ENCODE peak calls at places on chromosomes 16 and 17, in nine cellular contexts. C, L, W, P, H, T, U, V and N are unnamed samples.

GRCh38 chr16:1613728-1614225 is 1.6 kb downstream of the CRAMP1 start:
- DNase-seq in L (no peak), C (peak), T (peak), U (peak), P (no peak), H (no peak), W (peak), V (peak), N (no peak)

GRCh38 chr17:40307691-40308289 is 1.2 kb upstream of the RARA start:
- DNase-seq in T (no peak), V (no peak), P (peak), L (no peak), C (no peak), U (no peak), H (no peak), W (no peak), N (no peak)

GRCh38 chr16:9119795-9120194 is 28.4 kb downstream of the HAPSTR1 start:
- DNase-seq in C (no peak), W (no peak), H (no peak), V (peak), P (no peak), U (peak), L (no peak), T (peak), N (peak)

GRCh38 chr17:82236142-82236971 is 7.5 kb downstream of the SLC16A3 start:
- DNase-seq in P (peak), C (no peak), H (peak), V (peak), L (peak), U (peak), W (peak), T (peak), N (no peak)

GRCh38 chr17:76696763-76697701 is 13.7 kb downstream of the MXRA7 start:
- DNase-seq in C (no peak), P (no peak), W (no peak), H (no peak), L (no peak), U (no peak), V (no peak), T (peak), N (no peak)

GRCh38 chr17:45852535-45853297 is 8.0 kb downstream of the SPPL2C start:
- DNase-seq in V (peak), C (peak), P (peak), L (peak), U (peak), H (peak), W (peak), T (peak), N (peak)

GRCh38 chr16:87484487-87485331 is 8.1 kb downstream of the ZCCHC14 start:
- DNase-seq in P (no peak), C (no peak), V (no peak), W (no peak), U (no peak), H (no peak), T (no peak), L (no peak), N (no peak)

GRCh38 chr16:69017036-69017783 is 88.2 kb upstream of the HAS3 start:
- DNase-seq in V (no peak), C (peak), L (no peak), P (no peak), W (no peak), T (peak), U (peak), H (no peak), N (peak)